ENCODE peak calls at places on chromosomes 16 and 17, in six cellular contexts. B is spleen, R is NCI-H774, Z is GM12878, K is GOT3, O is endothelial cell. H is an unnamed sample.

GRCh38 chr16:67115649-67116048 is 5.9 kb downstream of the PHAF1 start:
- DNase-seq in Z (no peak), K (peak), R (no peak), O (no peak), B (no peak), H (no peak)

GRCh38 chr17:70168044-70168978 is 1.0 kb upstream of the KCNJ2 start:
- DNase-seq in B (peak), Z (no peak), O (peak), K (no peak), R (peak), H (peak)

GRCh38 chr17:31394544-31394943 is 3.1 kb downstream of the RAB11FIP4 start:
- DNase-seq in Z (no peak), B (peak), K (no peak), R (no peak), O (peak), H (peak)

GRCh38 chr16:73364413-73364812 is 316.5 kb upstream of the ZFHX3 start:
- DNase-seq in K (no peak), B (no peak), O (no peak), Z (no peak), R (no peak), H (no peak)

GRCh38 chr17:68356520-68356919 is 65.2 kb downstream of the ARSG start:
- DNase-seq in O (no peak), R (no peak), B (peak), Z (peak), K (no peak), H (no peak)

GRCh38 chr16:10485698-10486382 is 94.6 kb downstream of the EMP2 start:
- DNase-seq in R (no peak), O (no peak), K (no peak), Z (no peak), B (no peak), H (no peak)

GRCh38 chr17:80175411-80175810 is 5.6 kb downstream of the CARD14 start:
- DNase-seq in Z (no peak), R (no peak), K (no peak), O (no peak), B (no peak), H (no peak)

GRCh38 chr16:53529529-53529928 is 26.5 kb upstream of the AKTIP start:
- DNase-seq in B (no peak), K (no peak), Z (no peak), R (no peak), O (no peak), H (no peak)

GRCh38 chr16:66905633-66906539 is 12.8 kb downstream of the CDH16 start:
- DNase-seq in B (peak), K (no peak), R (no peak), Z (no peak), O (no peak), H (no peak)

GRCh38 chr17:57257213-57257873 is 1.0 kb downstream of the MSI2 start:
- DNase-seq in K (no peak), O (no peak), Z (no peak), B (no peak), R (no peak), H (no peak)

GRCh38 chr16:80158766-80159165 is 382.0 kb upstream of the DYNLRB2 start:
- DNase-seq in K (no peak), R (no peak), Z (no peak), B (no peak), O (no peak), H (peak)

GRCh38 chr16:2468142-2468724 is 2.9 kb upstream of the NTN3 start:
- DNase-seq in R (no peak), B (no peak), O (no peak), Z (no peak), K (no peak), H (no peak)

GRCh38 chr16:10982430-10983174 is 38.2 kb downstream of the CLEC16A start:
- DNase-seq in B (no peak), O (no peak), K (no peak), R (no peak), Z (no peak), H (no peak)

GRCh38 chr17:63859257-63859656 is 14.2 kb downstream of the CSH2 start:
- DNase-seq in B (peak), O (no peak), Z (no peak), R (no peak), K (no peak), H (no peak)

GRCh38 chr17:77419547-77420475 is 279.0 kb downstream of the SEC14L1 start:
- DNase-seq in K (no peak), R (no peak), Z (no peak), B (no peak), O (peak), H (no peak)

GRCh38 chr16:53433509-53433908 is 762 bp upstream of the RBL2 start:
- DNase-seq in O (no peak), K (no peak), R (no peak), Z (no peak), B (no peak), H (no peak)

GRCh38 chr16:19393226-19394074 is 24.2 kb upstream of the TMC5 start:
- DNase-seq in Z (no peak), B (no peak), R (no peak), O (no peak), K (no peak), H (no peak)